ENCODE peak calls at places on chromosomes 11 and 22, in seven cellular contexts. S is Right ventricle myocardium inferior; E is right lobe of liver; B is Calu3; R is neural crest cell; N is CD8-positive, alpha-beta T cell; F is SHP77. T is an unnamed sample.
A peak's percentile ranks its signal among the peaks of the same experiment; 100 is the strongest.

GRCh38 chr22:40552070-40552469 is 84.4 kb downstream of the MRTFA start:
- DNase-seq in S (peak; percentile 70), E (no peak), B (no peak), R (no peak), N (no peak), F (no peak), T (peak; percentile 89)

GRCh38 chr11:113387605-113388211 is at the start of gene ANKK1:
- DNase-seq in S (no peak), E (no peak), B (peak; percentile 31), R (peak; percentile 19), N (no peak), F (no peak), T (no peak)

GRCh38 chr11:118415739-118416068 is 14.3 kb downstream of the ATP5MG start:
- DNase-seq in S (no peak), E (no peak), B (peak; percentile 49), R (no peak), N (no peak), F (peak; percentile 26), T (no peak)

GRCh38 chr11:10117709-10118341 is 176.2 kb downstream of the SBF2 start:
- DNase-seq in S (no peak), E (no peak), B (no peak), R (no peak), N (no peak), F (no peak), T (no peak)

GRCh38 chr11:105033344-105033743 is 1.6 kb downstream of the CASP1 start:
- DNase-seq in S (no peak), E (no peak), B (no peak), R (no peak), N (no peak), F (no peak), T (no peak)

GRCh38 chr11:17917556-17917955 is 95.3 kb downstream of the SERGEF start:
- DNase-seq in S (no peak), E (no peak), B (no peak), R (no peak), N (no peak), F (no peak), T (no peak)

GRCh38 chr11:28137832-28138231 is 29.6 kb downstream of the METTL15 start:
- DNase-seq in S (no peak), E (no peak), B (no peak), R (no peak), N (no peak), F (no peak), T (no peak)

GRCh38 chr11:11171854-11172253 is 181.2 kb downstream of the CSNK2A3 start:
- DNase-seq in S (no peak), E (no peak), B (no peak), R (no peak), N (peak; percentile 17), F (no peak), T (no peak)

GRCh38 chr11:72369786-72370185 is 64.5 kb downstream of the CLPB start:
- DNase-seq in S (no peak), E (no peak), B (no peak), R (no peak), N (no peak), F (no peak), T (no peak)

GRCh38 chr22:36762687-36763260 is 13.1 kb downstream of the IFT27 start:
- DNase-seq in S (no peak), E (no peak), B (no peak), R (no peak), N (no peak), F (no peak), T (peak; percentile 86)

GRCh38 chr22:46694423-46695170 is 43.5 kb downstream of the CERK start:
- DNase-seq in S (no peak), E (no peak), B (no peak), R (no peak), N (no peak), F (no peak), T (peak; percentile 41)

GRCh38 chr11:613369-613968 is 2.3 kb downstream of the IRF7 start:
- DNase-seq in S (peak; percentile 91), E (peak; percentile 88), B (peak; percentile 66), R (peak; percentile 57), N (peak; percentile 72), F (peak; percentile 28), T (peak; percentile 63)

GRCh38 chr22:47299879-47300697 is 537.6 kb downstream of the TBC1D22A start:
- DNase-seq in S (no peak), E (no peak), B (no peak), R (no peak), N (no peak), F (no peak), T (no peak)

GRCh38 chr11:40877981-40878380 is 581.5 kb downstream of the LRRC4C start:
- DNase-seq in S (no peak), E (no peak), B (no peak), R (no peak), N (no peak), F (no peak), T (no peak)

GRCh38 chr11:118224512-118225180 is at the start of gene JAML:
- DNase-seq in S (no peak), E (no peak), B (no peak), R (no peak), N (peak; percentile 52), F (no peak), T (no peak)

GRCh38 chr11:69643646-69644045 is 2.7 kb downstream of the CCND1 start:
- DNase-seq in S (no peak), E (no peak), B (no peak), R (no peak), N (no peak), F (no peak), T (no peak)

GRCh38 chr11:82869657-82870056 is 30.6 kb downstream of the PRCP start:
- DNase-seq in S (no peak), E (peak; percentile 55), B (no peak), R (no peak), N (no peak), F (no peak), T (no peak)

GRCh38 chr11:115462757-115463156 is 41.5 kb downstream of the CADM1 start:
- DNase-seq in S (no peak), E (no peak), B (no peak), R (no peak), N (no peak), F (no peak), T (no peak)

GRCh38 chr11:45530776-45531175 is 134.6 kb downstream of the CHST1 start:
- DNase-seq in S (no peak), E (no peak), B (no peak), R (no peak), N (no peak), F (no peak), T (no peak)